ENCODE peak calls at places on chromosomes 5 and 9, in eight cellular contexts. One of them, this sample, is unnamed.

GRCh38 chr5:16866795-16867584 is 69.1 kb downstream of the MYO10 start:
- DNase-seq in kidney epithelial cell: no peak
- DNase-seq in HCEC 1CT: no peak
- DNase-seq in EH: peak
- DNase-seq in bronchial epithelial cell: no peak
- DNase-seq in islet precursor cell: no peak
- DNase-seq in substantia nigra: no peak
- DNase-seq in aorta: peak
- DNase-seq in this sample: no peak

GRCh38 chr5:4921929-4922328 is 218.2 kb upstream of the ADAMTS16 start:
- DNase-seq in EH: no peak
- DNase-seq in aorta: no peak
- DNase-seq in bronchial epithelial cell: no peak
- DNase-seq in islet precursor cell: no peak
- DNase-seq in kidney epithelial cell: no peak
- DNase-seq in HCEC 1CT: no peak
- DNase-seq in substantia nigra: no peak
- DNase-seq in this sample: no peak

GRCh38 chr5:81140942-81141341 is 92.2 kb upstream of the CKMT2 start:
- DNase-seq in islet precursor cell: no peak
- DNase-seq in aorta: peak
- DNase-seq in EH: peak
- DNase-seq in HCEC 1CT: peak
- DNase-seq in kidney epithelial cell: no peak
- DNase-seq in bronchial epithelial cell: no peak
- DNase-seq in substantia nigra: no peak
- DNase-seq in this sample: no peak

GRCh38 chr9:20544953-20545622 is 77.2 kb downstream of the MLLT3 start:
- DNase-seq in substantia nigra: no peak
- DNase-seq in islet precursor cell: no peak
- DNase-seq in HCEC 1CT: no peak
- DNase-seq in EH: no peak
- DNase-seq in kidney epithelial cell: no peak
- DNase-seq in aorta: no peak
- DNase-seq in bronchial epithelial cell: no peak
- DNase-seq in this sample: no peak

GRCh38 chr5:72531496-72532190 is 24.4 kb upstream of the ZNF366 start:
- DNase-seq in EH: peak
- DNase-seq in islet precursor cell: peak
- DNase-seq in HCEC 1CT: no peak
- DNase-seq in substantia nigra: no peak
- DNase-seq in bronchial epithelial cell: no peak
- DNase-seq in kidney epithelial cell: no peak
- DNase-seq in aorta: no peak
- DNase-seq in this sample: no peak

GRCh38 chr9:120713257-120714087 is 798 bp downstream of the MEGF9 start:
- DNase-seq in islet precursor cell: no peak
- DNase-seq in kidney epithelial cell: no peak
- DNase-seq in aorta: peak
- DNase-seq in bronchial epithelial cell: no peak
- DNase-seq in substantia nigra: peak
- DNase-seq in EH: peak
- DNase-seq in HCEC 1CT: peak
- DNase-seq in this sample: no peak

GRCh38 chr9:6417186-6417585 is 4.2 kb downstream of the UHRF2 start:
- DNase-seq in bronchial epithelial cell: peak
- DNase-seq in HCEC 1CT: peak
- DNase-seq in substantia nigra: no peak
- DNase-seq in islet precursor cell: no peak
- DNase-seq in aorta: no peak
- DNase-seq in kidney epithelial cell: no peak
- DNase-seq in EH: peak
- DNase-seq in this sample: no peak

GRCh38 chr5:124277767-124278536 is 468.5 kb downstream of the ZNF608 start:
- DNase-seq in HCEC 1CT: no peak
- DNase-seq in kidney epithelial cell: no peak
- DNase-seq in bronchial epithelial cell: no peak
- DNase-seq in substantia nigra: no peak
- DNase-seq in aorta: no peak
- DNase-seq in islet precursor cell: no peak
- DNase-seq in EH: no peak
- DNase-seq in this sample: no peak

GRCh38 chr9:88534456-88535225 is at the start of gene NXNL2:
- DNase-seq in islet precursor cell: peak
- DNase-seq in EH: peak
- DNase-seq in HCEC 1CT: peak
- DNase-seq in aorta: peak
- DNase-seq in substantia nigra: peak
- DNase-seq in bronchial epithelial cell: peak
- DNase-seq in kidney epithelial cell: no peak
- DNase-seq in this sample: no peak

GRCh38 chr5:84961193-84961592 is 576.5 kb upstream of the EDIL3 start:
- DNase-seq in bronchial epithelial cell: no peak
- DNase-seq in EH: no peak
- DNase-seq in substantia nigra: no peak
- DNase-seq in kidney epithelial cell: no peak
- DNase-seq in HCEC 1CT: no peak
- DNase-seq in aorta: peak
- DNase-seq in islet precursor cell: peak
- DNase-seq in this sample: no peak

GRCh38 chr5:159104058-159104651 is 4.4 kb upstream of the EBF1 start:
- DNase-seq in bronchial epithelial cell: peak
- DNase-seq in substantia nigra: no peak
- DNase-seq in islet precursor cell: peak
- DNase-seq in kidney epithelial cell: no peak
- DNase-seq in EH: peak
- DNase-seq in aorta: no peak
- DNase-seq in HCEC 1CT: peak
- DNase-seq in this sample: no peak

GRCh38 chr5:10594591-10595210 is 30.8 kb downstream of the ANKRD33B start:
- DNase-seq in kidney epithelial cell: no peak
- DNase-seq in bronchial epithelial cell: peak
- DNase-seq in EH: peak
- DNase-seq in HCEC 1CT: peak
- DNase-seq in substantia nigra: no peak
- DNase-seq in aorta: no peak
- DNase-seq in islet precursor cell: peak
- DNase-seq in this sample: peak

GRCh38 chr5:120454094-120454798 is 9.9 kb upstream of the PRR16 start:
- DNase-seq in HCEC 1CT: peak
- DNase-seq in EH: peak
- DNase-seq in islet precursor cell: no peak
- DNase-seq in aorta: no peak
- DNase-seq in bronchial epithelial cell: peak
- DNase-seq in kidney epithelial cell: peak
- DNase-seq in substantia nigra: no peak
- DNase-seq in this sample: no peak

GRCh38 chr5:72246239-72246580 is 73.8 kb downstream of the MRPS27 start:
- DNase-seq in substantia nigra: no peak
- DNase-seq in bronchial epithelial cell: peak
- DNase-seq in islet precursor cell: no peak
- DNase-seq in EH: peak
- DNase-seq in HCEC 1CT: no peak
- DNase-seq in kidney epithelial cell: no peak
- DNase-seq in aorta: no peak
- DNase-seq in this sample: no peak

GRCh38 chr5:161399996-161400562 is 146.4 kb downstream of the GABRB2 start:
- DNase-seq in bronchial epithelial cell: no peak
- DNase-seq in islet precursor cell: no peak
- DNase-seq in kidney epithelial cell: no peak
- DNase-seq in substantia nigra: no peak
- DNase-seq in EH: no peak
- DNase-seq in aorta: no peak
- DNase-seq in HCEC 1CT: no peak
- DNase-seq in this sample: no peak

GRCh38 chr5:137791803-137792202 is 37.6 kb upstream of the HNRNPA0 start:
- DNase-seq in islet precursor cell: no peak
- DNase-seq in substantia nigra: no peak
- DNase-seq in kidney epithelial cell: no peak
- DNase-seq in HCEC 1CT: no peak
- DNase-seq in EH: no peak
- DNase-seq in bronchial epithelial cell: no peak
- DNase-seq in aorta: no peak
- DNase-seq in this sample: no peak

GRCh38 chr9:89109666-89110065 is 69.0 kb downstream of the SHC3 start:
- DNase-seq in aorta: no peak
- DNase-seq in HCEC 1CT: peak
- DNase-seq in islet precursor cell: no peak
- DNase-seq in substantia nigra: no peak
- DNase-seq in EH: peak
- DNase-seq in bronchial epithelial cell: peak
- DNase-seq in kidney epithelial cell: no peak
- DNase-seq in this sample: no peak

GRCh38 chr5:88602584-88602983 is 280.4 kb downstream of the MEF2C start:
- DNase-seq in kidney epithelial cell: no peak
- DNase-seq in aorta: no peak
- DNase-seq in substantia nigra: no peak
- DNase-seq in HCEC 1CT: no peak
- DNase-seq in EH: no peak
- DNase-seq in bronchial epithelial cell: no peak
- DNase-seq in islet precursor cell: no peak
- DNase-seq in this sample: no peak

GRCh38 chr5:58334035-58334434 is 125.9 kb downstream of the PLK2 start:
- DNase-seq in islet precursor cell: no peak
- DNase-seq in EH: no peak
- DNase-seq in kidney epithelial cell: no peak
- DNase-seq in substantia nigra: no peak
- DNase-seq in aorta: no peak
- DNase-seq in bronchial epithelial cell: peak
- DNase-seq in HCEC 1CT: no peak
- DNase-seq in this sample: no peak

GRCh38 chr9:94903961-94904421 is 177.5 kb downstream of the AOPEP start:
- DNase-seq in islet precursor cell: no peak
- DNase-seq in EH: peak
- DNase-seq in bronchial epithelial cell: no peak
- DNase-seq in aorta: no peak
- DNase-seq in substantia nigra: no peak
- DNase-seq in HCEC 1CT: peak
- DNase-seq in kidney epithelial cell: no peak
- DNase-seq in this sample: no peak

GRCh38 chr5:55994502-55994997 is at the start of gene IL6ST:
- DNase-seq in HCEC 1CT: peak
- DNase-seq in EH: peak
- DNase-seq in islet precursor cell: no peak
- DNase-seq in aorta: no peak
- DNase-seq in bronchial epithelial cell: peak
- DNase-seq in substantia nigra: no peak
- DNase-seq in kidney epithelial cell: no peak
- DNase-seq in this sample: no peak

GRCh38 chr9:71349218-71349617 is 227.8 kb upstream of the TRPM3 start:
- DNase-seq in kidney epithelial cell: no peak
- DNase-seq in EH: peak
- DNase-seq in islet precursor cell: no peak
- DNase-seq in bronchial epithelial cell: no peak
- DNase-seq in aorta: no peak
- DNase-seq in HCEC 1CT: peak
- DNase-seq in substantia nigra: no peak
- DNase-seq in this sample: no peak

GRCh38 chr5:126544087-126544740 is 50.8 kb downstream of the ALDH7A1 start:
- DNase-seq in islet precursor cell: peak
- DNase-seq in substantia nigra: peak
- DNase-seq in EH: peak
- DNase-seq in kidney epithelial cell: no peak
- DNase-seq in aorta: no peak
- DNase-seq in HCEC 1CT: peak
- DNase-seq in bronchial epithelial cell: peak
- DNase-seq in this sample: no peak

GRCh38 chr9:74824654-74825053 is 63.1 kb downstream of the TRPM6 start:
- DNase-seq in bronchial epithelial cell: peak
- DNase-seq in HCEC 1CT: peak
- DNase-seq in aorta: no peak
- DNase-seq in kidney epithelial cell: no peak
- DNase-seq in substantia nigra: no peak
- DNase-seq in islet precursor cell: no peak
- DNase-seq in EH: peak
- DNase-seq in this sample: no peak

GRCh38 chr9:114300846-114301797 is 21.8 kb upstream of the ORM1 start:
- DNase-seq in bronchial epithelial cell: no peak
- DNase-seq in HCEC 1CT: no peak
- DNase-seq in kidney epithelial cell: no peak
- DNase-seq in aorta: no peak
- DNase-seq in islet precursor cell: peak
- DNase-seq in EH: no peak
- DNase-seq in substantia nigra: no peak
- DNase-seq in this sample: no peak

GRCh38 chr9:129037767-129038098 is 1.3 kb downstream of the MIGA2 start:
- DNase-seq in EH: no peak
- DNase-seq in islet precursor cell: no peak
- DNase-seq in kidney epithelial cell: no peak
- DNase-seq in substantia nigra: no peak
- DNase-seq in aorta: no peak
- DNase-seq in bronchial epithelial cell: no peak
- DNase-seq in HCEC 1CT: no peak
- DNase-seq in this sample: no peak

GRCh38 chr5:51986733-51987132 is 603.5 kb downstream of the ISL1 start:
- DNase-seq in HCEC 1CT: no peak
- DNase-seq in bronchial epithelial cell: no peak
- DNase-seq in EH: no peak
- DNase-seq in islet precursor cell: no peak
- DNase-seq in kidney epithelial cell: no peak
- DNase-seq in substantia nigra: no peak
- DNase-seq in aorta: no peak
- DNase-seq in this sample: no peak

GRCh38 chr9:36456480-36457115 is 56.5 kb upstream of the RNF38 start:
- DNase-seq in EH: no peak
- DNase-seq in bronchial epithelial cell: peak
- DNase-seq in aorta: no peak
- DNase-seq in HCEC 1CT: no peak
- DNase-seq in kidney epithelial cell: no peak
- DNase-seq in islet precursor cell: no peak
- DNase-seq in substantia nigra: no peak
- DNase-seq in this sample: no peak

GRCh38 chr5:135185461-135186075 is 151.5 kb upstream of the PITX1 start:
- DNase-seq in substantia nigra: peak
- DNase-seq in islet precursor cell: no peak
- DNase-seq in kidney epithelial cell: no peak
- DNase-seq in EH: peak
- DNase-seq in HCEC 1CT: peak
- DNase-seq in bronchial epithelial cell: no peak
- DNase-seq in aorta: no peak
- DNase-seq in this sample: no peak

GRCh38 chr5:6461793-6462650 is 13.4 kb downstream of the UBE2QL1 start:
- DNase-seq in islet precursor cell: peak
- DNase-seq in bronchial epithelial cell: no peak
- DNase-seq in substantia nigra: no peak
- DNase-seq in kidney epithelial cell: no peak
- DNase-seq in aorta: no peak
- DNase-seq in HCEC 1CT: no peak
- DNase-seq in EH: no peak
- DNase-seq in this sample: no peak

GRCh38 chr5:19920761-19921160 is 67.2 kb downstream of the CDH18 start:
- DNase-seq in HCEC 1CT: peak
- DNase-seq in kidney epithelial cell: no peak
- DNase-seq in EH: peak
- DNase-seq in substantia nigra: no peak
- DNase-seq in aorta: no peak
- DNase-seq in islet precursor cell: no peak
- DNase-seq in bronchial epithelial cell: peak
- DNase-seq in this sample: no peak

GRCh38 chr5:176420086-176420485 is 3.7 kb upstream of the CLTB start:
- DNase-seq in HCEC 1CT: no peak
- DNase-seq in bronchial epithelial cell: no peak
- DNase-seq in islet precursor cell: no peak
- DNase-seq in EH: no peak
- DNase-seq in substantia nigra: no peak
- DNase-seq in kidney epithelial cell: no peak
- DNase-seq in aorta: no peak
- DNase-seq in this sample: no peak

GRCh38 chr9:100088202-100088601 is 10.6 kb downstream of the ERP44 start:
- DNase-seq in aorta: no peak
- DNase-seq in bronchial epithelial cell: peak
- DNase-seq in HCEC 1CT: no peak
- DNase-seq in islet precursor cell: no peak
- DNase-seq in substantia nigra: no peak
- DNase-seq in EH: no peak
- DNase-seq in kidney epithelial cell: no peak
- DNase-seq in this sample: no peak